ENCODE peak calls at places on chromosomes 7 and 10, in nine cellular contexts. I, Q, Z, V, Y, W, H, U and K are unnamed samples.

GRCh38 chr10:86300931-86301330 is 65.7 kb downstream of the GRID1 start:
- DNase-seq in I (no peak), Q (no peak), Z (no peak), V (no peak), Y (no peak), W (peak; percentile 14), H (no peak), U (no peak), K (no peak)

GRCh38 chr10:61664985-61665384 is 2.3 kb downstream of the CABCOCO1 start:
- DNase-seq in I (no peak), Q (no peak), Z (no peak), V (no peak), Y (no peak), W (no peak), H (no peak), U (no peak), K (no peak)

GRCh38 chr7:6443372-6443941 is 4.3 kb downstream of the DAGLB start:
- DNase-seq in I (no peak), Q (peak; percentile 84), Z (peak; percentile 85), V (peak; percentile 95), Y (peak; percentile 24), W (no peak), H (no peak), U (no peak), K (no peak)

GRCh38 chr7:33831389-33832118 is 73.8 kb upstream of the BMPER start:
- DNase-seq in I (no peak), Q (no peak), Z (no peak), V (peak; percentile 66), Y (no peak), W (no peak), H (no peak), U (no peak), K (no peak)

GRCh38 chr10:70956029-70956759 is 67.8 kb upstream of the PCBD1 start:
- DNase-seq in I (no peak), Q (no peak), Z (no peak), V (no peak), Y (no peak), W (peak; percentile 86), H (peak; percentile 52), U (no peak), K (peak; percentile 37)

GRCh38 chr7:2953099-2953498 is 90.6 kb downstream of the CARD11 start:
- DNase-seq in I (no peak), Q (no peak), Z (no peak), V (peak; percentile 3), Y (no peak), W (no peak), H (no peak), U (no peak), K (no peak)

GRCh38 chr7:12444785-12445184 is 41.1 kb upstream of the VWDE start:
- DNase-seq in I (no peak), Q (no peak), Z (no peak), V (no peak), Y (no peak), W (no peak), H (no peak), U (no peak), K (no peak)

GRCh38 chr10:61812052-61812721 is 89.3 kb upstream of the ARID5B start:
- DNase-seq in I (no peak), Q (no peak), Z (no peak), V (no peak), Y (no peak), W (no peak), H (no peak), U (no peak), K (no peak)

GRCh38 chr10:32091046-32091445 is 34.8 kb upstream of the KIF5B start:
- DNase-seq in I (no peak), Q (no peak), Z (no peak), V (no peak), Y (no peak), W (no peak), H (no peak), U (no peak), K (no peak)

GRCh38 chr10:4450169-4450568 is 375.8 kb upstream of the AKR1E2 start:
- DNase-seq in I (no peak), Q (no peak), Z (no peak), V (peak; percentile 6), Y (no peak), W (no peak), H (no peak), U (no peak), K (no peak)

GRCh38 chr7:121604627-121605296 is 208.7 kb upstream of the FAM3C start:
- DNase-seq in I (no peak), Q (no peak), Z (no peak), V (peak; percentile 55), Y (no peak), W (peak; percentile 65), H (no peak), U (no peak), K (no peak)

GRCh38 chr7:84693483-84693882 is 493.4 kb downstream of the SEMA3D start:
- DNase-seq in I (no peak), Q (no peak), Z (no peak), V (no peak), Y (no peak), W (no peak), H (no peak), U (no peak), K (no peak)

DNA sequence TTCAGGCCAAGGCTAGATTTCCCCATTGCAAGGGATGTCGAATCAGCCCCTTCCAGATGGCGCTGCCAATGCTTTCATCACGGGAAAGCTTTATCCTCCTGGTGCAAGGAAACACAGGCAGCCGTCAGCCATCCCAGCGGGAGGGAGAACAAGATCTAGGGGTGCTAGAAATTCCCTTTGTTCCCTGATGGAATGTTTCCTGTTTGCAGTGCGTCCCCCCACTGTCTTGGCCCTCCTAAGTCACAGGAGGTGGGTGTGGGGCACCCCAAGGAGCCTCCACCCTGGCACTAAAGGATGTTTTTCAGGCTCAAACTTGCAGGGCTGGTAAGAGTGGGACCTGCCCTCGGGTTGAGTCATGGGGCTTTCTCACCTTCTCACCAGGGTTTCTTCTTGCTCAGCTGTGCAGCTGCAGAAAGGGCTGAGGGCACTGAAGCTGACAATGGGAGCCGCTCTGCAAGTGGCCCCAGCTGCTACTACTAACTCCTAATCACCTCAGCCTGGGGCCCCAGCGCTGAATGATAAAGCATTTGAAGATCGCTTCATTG is 103.6 kb downstream of the PRPF18 start:
- DNase-seq in I (no peak), Q (no peak), Z (no peak), V (no peak), Y (no peak), W (peak; percentile 87), H (no peak), U (no peak), K (no peak)
- TF ChIP-seq CTCF in I (no peak), Q (no peak), Z (no peak), V (no peak), Y (no peak), W (no peak), H (no peak), U (no peak), K (no peak)

DNA sequence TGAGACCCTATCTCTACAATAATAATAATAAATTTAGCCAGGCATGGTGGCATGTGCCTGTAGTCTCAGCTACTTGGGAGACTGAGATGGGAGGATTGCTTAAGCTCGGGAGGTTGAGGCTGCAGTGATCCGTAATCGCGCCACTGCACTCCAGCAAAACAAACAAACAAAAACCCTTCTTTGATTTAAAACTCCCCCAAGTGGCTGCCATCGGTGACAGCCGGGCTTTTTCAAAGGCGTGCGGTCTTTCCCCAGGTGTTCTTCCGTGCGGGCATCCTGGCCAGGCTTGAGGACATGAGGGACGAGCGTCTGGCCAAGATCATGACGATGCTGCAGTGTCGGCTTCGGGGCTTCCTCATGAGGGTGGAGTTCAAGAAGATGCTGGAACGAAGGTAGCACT is 1.9 kb upstream of the MYH16 start:
- DNase-seq in I (no peak), Q (no peak), Z (no peak), V (no peak), Y (no peak), W (peak; percentile 67), H (no peak), U (no peak), K (no peak)
- TF ChIP-seq CTCF in I (no peak), Q (no peak), Z (peak; percentile 10), V (no peak), Y (no peak), W (peak; percentile 57), H (no peak), U (peak; percentile 9), K (no peak)

GRCh38 chr10:80518143-80518806 is 19.4 kb upstream of the SH2D4B start:
- DNase-seq in I (no peak), Q (no peak), Z (no peak), V (no peak), Y (no peak), W (no peak), H (no peak), U (no peak), K (no peak)

GRCh38 chr10:80518807-80519360 is 18.8 kb upstream of the SH2D4B start:
- DNase-seq in I (no peak), Q (no peak), Z (no peak), V (no peak), Y (no peak), W (no peak), H (no peak), U (no peak), K (no peak)

GRCh38 chr10:80520661-80521488 is 16.8 kb upstream of the SH2D4B start:
- DNase-seq in I (no peak), Q (no peak), Z (no peak), V (no peak), Y (no peak), W (no peak), H (no peak), U (no peak), K (no peak)

GRCh38 chr10:80517416-80518142 is 20.1 kb upstream of the SH2D4B start:
- DNase-seq in I (no peak), Q (no peak), Z (no peak), V (no peak), Y (no peak), W (no peak), H (no peak), U (no peak), K (no peak)

GRCh38 chr10:80519936-80520650 is 17.6 kb upstream of the SH2D4B start:
- DNase-seq in I (no peak), Q (no peak), Z (no peak), V (no peak), Y (no peak), W (no peak), H (no peak), U (no peak), K (no peak)
- TF ChIP-seq CTCF in I (no peak), Q (no peak), Z (no peak), V (no peak), Y (no peak), W (no peak), H (no peak), U (no peak), K (no peak)

GRCh38 chr7:38179719-38180333 is 1.8 kb downstream of the STARD3NL start:
- DNase-seq in I (no peak), Q (no peak), Z (no peak), V (peak; percentile 38), Y (no peak), W (no peak), H (no peak), U (no peak), K (no peak)

GRCh38 chr7:38178004-38178694 is at the start of gene STARD3NL:
- DNase-seq in I (peak; percentile 95), Q (peak; percentile 99), Z (peak; percentile 100), V (peak; percentile 100), Y (peak; percentile 99), W (peak; percentile 99), H (peak; percentile 97), U (peak; percentile 93), K (peak; percentile 96)

GRCh38 chr7:38177621-38178003 is 433 bp upstream of the STARD3NL start:
- DNase-seq in I (no peak), Q (no peak), Z (no peak), V (no peak), Y (no peak), W (no peak), H (no peak), U (no peak), K (no peak)

GRCh38 chr7:38181111-38181510 is 3.1 kb downstream of the STARD3NL start:
- DNase-seq in I (no peak), Q (no peak), Z (no peak), V (no peak), Y (no peak), W (no peak), H (no peak), U (no peak), K (no peak)

GRCh38 chr7:38178695-38179344 is 775 bp downstream of the STARD3NL start:
- DNase-seq in I (no peak), Q (no peak), Z (no peak), V (peak; percentile 63), Y (no peak), W (no peak), H (no peak), U (no peak), K (no peak)
- TF ChIP-seq CTCF in I (peak; percentile 40), Q (peak; percentile 10), Z (peak; percentile 23), V (peak; percentile 37), Y (no peak), W (no peak), H (no peak), U (no peak), K (no peak)